ENCODE peak calls at places on chromosomes 7 and 10, in six cellular contexts. One of them, this sample, is unnamed.
A peak's percentile ranks its signal among the peaks of the same experiment; 100 is the strongest.

GRCh38 chr7:135664046-135664589 is 1.8 kb downstream of the STMP1 start:
- DNase-seq in H9: no peak
- DNase-seq in CD8-positive, alpha-beta T cell: no peak
- DNase-seq in breast epithelium: no peak
- DNase-seq in left lung: no peak
- DNase-seq in fibroblast of lung: peak; percentile 54
- DNase-seq in this sample: no peak

GRCh38 chr10:46536781-46537180 is 19.7 kb downstream of the GPRIN2 start:
- DNase-seq in H9: no peak
- DNase-seq in CD8-positive, alpha-beta T cell: no peak
- DNase-seq in breast epithelium: peak; percentile 27
- DNase-seq in left lung: peak; percentile 49
- DNase-seq in fibroblast of lung: no peak
- DNase-seq in this sample: no peak

GRCh38 chr10:102648889-102649752 is 4.8 kb downstream of the TRIM8 start:
- DNase-seq in H9: no peak
- DNase-seq in CD8-positive, alpha-beta T cell: no peak
- DNase-seq in breast epithelium: no peak
- DNase-seq in left lung: peak; percentile 83
- DNase-seq in fibroblast of lung: no peak
- DNase-seq in this sample: peak; percentile 71

GRCh38 chr7:82156168-82156567 is 287.4 kb downstream of the CACNA2D1 start:
- DNase-seq in H9: no peak
- DNase-seq in CD8-positive, alpha-beta T cell: no peak
- DNase-seq in breast epithelium: no peak
- DNase-seq in left lung: no peak
- DNase-seq in fibroblast of lung: no peak
- DNase-seq in this sample: no peak

GRCh38 chr7:83581667-83582435 is 67.1 kb downstream of the SEMA3E start:
- DNase-seq in H9: no peak
- DNase-seq in CD8-positive, alpha-beta T cell: no peak
- DNase-seq in breast epithelium: no peak
- DNase-seq in left lung: no peak
- DNase-seq in fibroblast of lung: no peak
- DNase-seq in this sample: no peak

GRCh38 chr7:95334434-95334833 is 10.1 kb upstream of the PON1 start:
- DNase-seq in H9: no peak
- DNase-seq in CD8-positive, alpha-beta T cell: no peak
- DNase-seq in breast epithelium: no peak
- DNase-seq in left lung: no peak
- DNase-seq in fibroblast of lung: peak; percentile 42
- DNase-seq in this sample: no peak

GRCh38 chr10:133225707-133226191 is 4.3 kb upstream of the UTF1 start:
- DNase-seq in H9: no peak
- DNase-seq in CD8-positive, alpha-beta T cell: no peak
- DNase-seq in breast epithelium: no peak
- DNase-seq in left lung: no peak
- DNase-seq in fibroblast of lung: peak; percentile 3
- DNase-seq in this sample: no peak

GRCh38 chr7:1675036-1675671 is 5.1 kb downstream of the ELFN1 start:
- DNase-seq in H9: peak; percentile 25
- DNase-seq in CD8-positive, alpha-beta T cell: no peak
- DNase-seq in breast epithelium: peak; percentile 41
- DNase-seq in left lung: peak; percentile 76
- DNase-seq in fibroblast of lung: no peak
- DNase-seq in this sample: no peak

GRCh38 chr10:96400465-96400864 is 41.7 kb upstream of the OPALIN start:
- DNase-seq in H9: no peak
- DNase-seq in CD8-positive, alpha-beta T cell: no peak
- DNase-seq in breast epithelium: no peak
- DNase-seq in left lung: no peak
- DNase-seq in fibroblast of lung: no peak
- DNase-seq in this sample: no peak

GRCh38 chr7:111842489-111842888 is 280.2 kb upstream of the IMMP2L start:
- DNase-seq in H9: no peak
- DNase-seq in CD8-positive, alpha-beta T cell: no peak
- DNase-seq in breast epithelium: no peak
- DNase-seq in left lung: no peak
- DNase-seq in fibroblast of lung: no peak
- DNase-seq in this sample: no peak

GRCh38 chr10:29692121-29692539 is 57.4 kb upstream of the SVIL start:
- DNase-seq in H9: no peak
- DNase-seq in CD8-positive, alpha-beta T cell: no peak
- DNase-seq in breast epithelium: no peak
- DNase-seq in left lung: no peak
- DNase-seq in fibroblast of lung: peak; percentile 64
- DNase-seq in this sample: no peak

GRCh38 chr7:135260930-135261721 is 27.5 kb downstream of the STRA8 start:
- DNase-seq in H9: peak; percentile 14
- DNase-seq in CD8-positive, alpha-beta T cell: no peak
- DNase-seq in breast epithelium: peak; percentile 14
- DNase-seq in left lung: no peak
- DNase-seq in fibroblast of lung: peak; percentile 9
- DNase-seq in this sample: no peak

GRCh38 chr10:103921750-103922195 is 3.8 kb upstream of the STN1 start:
- DNase-seq in H9: peak; percentile 63
- DNase-seq in CD8-positive, alpha-beta T cell: no peak
- DNase-seq in breast epithelium: no peak
- DNase-seq in left lung: no peak
- DNase-seq in fibroblast of lung: peak; percentile 18
- DNase-seq in this sample: peak; percentile 59

GRCh38 chr10:75247797-75248196 is 12.0 kb upstream of the COMTD1 start:
- DNase-seq in H9: no peak
- DNase-seq in CD8-positive, alpha-beta T cell: no peak
- DNase-seq in breast epithelium: no peak
- DNase-seq in left lung: no peak
- DNase-seq in fibroblast of lung: no peak
- DNase-seq in this sample: no peak

GRCh38 chr10:70478191-70479160 is at the start of gene PALD1:
- DNase-seq in H9: peak; percentile 80
- DNase-seq in CD8-positive, alpha-beta T cell: no peak
- DNase-seq in breast epithelium: no peak
- DNase-seq in left lung: peak; percentile 85
- DNase-seq in fibroblast of lung: peak; percentile 58
- DNase-seq in this sample: peak; percentile 61

GRCh38 chr10:11433657-11434056 is 177.8 kb downstream of the USP6NL start:
- DNase-seq in H9: peak; percentile 36
- DNase-seq in CD8-positive, alpha-beta T cell: no peak
- DNase-seq in breast epithelium: no peak
- DNase-seq in left lung: no peak
- DNase-seq in fibroblast of lung: no peak
- DNase-seq in this sample: no peak

GRCh38 chr7:152336754-152337368 is 98.9 kb downstream of the KMT2C start:
- DNase-seq in H9: peak; percentile 38
- DNase-seq in CD8-positive, alpha-beta T cell: peak; percentile 4
- DNase-seq in breast epithelium: no peak
- DNase-seq in left lung: no peak
- DNase-seq in fibroblast of lung: peak; percentile 45
- DNase-seq in this sample: peak; percentile 22

GRCh38 chr10:59880019-59880717 is 26.2 kb downstream of the CCDC6 start:
- DNase-seq in H9: no peak
- DNase-seq in CD8-positive, alpha-beta T cell: no peak
- DNase-seq in breast epithelium: no peak
- DNase-seq in left lung: no peak
- DNase-seq in fibroblast of lung: no peak
- DNase-seq in this sample: no peak

GRCh38 chr10:28300027-28300426 is 2.8 kb downstream of the MPP7 start:
- DNase-seq in H9: no peak
- DNase-seq in CD8-positive, alpha-beta T cell: no peak
- DNase-seq in breast epithelium: no peak
- DNase-seq in left lung: no peak
- DNase-seq in fibroblast of lung: no peak
- DNase-seq in this sample: no peak

GRCh38 chr10:49571419-49571818 is 32.5 kb upstream of the ERCC6 start:
- DNase-seq in H9: no peak
- DNase-seq in CD8-positive, alpha-beta T cell: no peak
- DNase-seq in breast epithelium: no peak
- DNase-seq in left lung: no peak
- DNase-seq in fibroblast of lung: peak; percentile 69
- DNase-seq in this sample: no peak

GRCh38 chr10:42874713-42875387 is 92.3 kb downstream of the BMS1 start:
- DNase-seq in H9: no peak
- DNase-seq in CD8-positive, alpha-beta T cell: no peak
- DNase-seq in breast epithelium: no peak
- DNase-seq in left lung: peak; percentile 64
- DNase-seq in fibroblast of lung: no peak
- DNase-seq in this sample: no peak

GRCh38 chr7:129713544-129713943 is 102.0 kb downstream of the NRF1 start:
- DNase-seq in H9: no peak
- DNase-seq in CD8-positive, alpha-beta T cell: no peak
- DNase-seq in breast epithelium: no peak
- DNase-seq in left lung: no peak
- DNase-seq in fibroblast of lung: no peak
- DNase-seq in this sample: no peak

GRCh38 chr10:102409604-102410426 is 8.8 kb downstream of the PSD start:
- DNase-seq in H9: peak; percentile 38
- DNase-seq in CD8-positive, alpha-beta T cell: no peak
- DNase-seq in breast epithelium: no peak
- DNase-seq in left lung: no peak
- DNase-seq in fibroblast of lung: no peak
- DNase-seq in this sample: no peak

GRCh38 chr10:77511498-77512218 is 126.0 kb downstream of the KCNMA1 start:
- DNase-seq in H9: no peak
- DNase-seq in CD8-positive, alpha-beta T cell: no peak
- DNase-seq in breast epithelium: no peak
- DNase-seq in left lung: no peak
- DNase-seq in fibroblast of lung: no peak
- DNase-seq in this sample: no peak

GRCh38 chr10:26448706-26449435 is 10.7 kb downstream of the APBB1IP start:
- DNase-seq in H9: no peak
- DNase-seq in CD8-positive, alpha-beta T cell: peak; percentile 62
- DNase-seq in breast epithelium: no peak
- DNase-seq in left lung: no peak
- DNase-seq in fibroblast of lung: no peak
- DNase-seq in this sample: peak; percentile 89

GRCh38 chr7:14806886-14807285 is 95.7 kb downstream of the DGKB start:
- DNase-seq in H9: no peak
- DNase-seq in CD8-positive, alpha-beta T cell: no peak
- DNase-seq in breast epithelium: no peak
- DNase-seq in left lung: no peak
- DNase-seq in fibroblast of lung: peak; percentile 55
- DNase-seq in this sample: no peak

GRCh38 chr10:125064681-125065492 is 95.5 kb downstream of the CTBP2 start:
- DNase-seq in H9: no peak
- DNase-seq in CD8-positive, alpha-beta T cell: peak; percentile 4
- DNase-seq in breast epithelium: no peak
- DNase-seq in left lung: peak; percentile 43
- DNase-seq in fibroblast of lung: peak; percentile 91
- DNase-seq in this sample: no peak

DNA sequence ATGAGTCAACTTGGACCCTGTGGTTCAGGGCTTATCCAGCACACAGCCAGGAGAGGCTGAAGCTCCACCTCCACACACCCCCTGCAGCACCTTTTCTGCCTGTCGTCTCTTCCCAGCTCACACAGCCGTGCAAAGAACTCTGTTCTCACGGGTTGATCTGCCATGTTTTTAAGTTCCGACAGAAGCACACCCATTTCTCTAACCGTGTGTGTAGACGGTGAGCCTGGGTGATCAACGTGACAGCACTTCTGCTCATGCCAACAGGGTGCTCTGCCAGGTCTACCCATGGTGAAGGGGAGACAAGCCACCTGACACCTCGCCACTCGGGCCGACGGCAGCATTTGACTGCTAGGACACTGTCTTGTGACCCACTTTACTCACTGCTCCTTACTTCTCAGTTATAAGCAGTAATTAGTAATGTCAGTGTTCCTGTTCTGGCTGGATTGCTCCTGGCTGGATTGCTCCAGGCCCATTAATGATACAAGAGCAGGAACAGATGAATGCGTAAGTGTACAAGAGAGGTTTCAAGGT is 90.5 kb downstream of the RNF216 start:
- DNase-seq in H9: no peak
- DNase-seq in CD8-positive, alpha-beta T cell: no peak
- DNase-seq in breast epithelium: no peak
- DNase-seq in left lung: no peak
- DNase-seq in fibroblast of lung: peak; percentile 40
- DNase-seq in this sample: no peak
- H3K4me1 ChIP-seq in H9: no peaks in the 10 kb centered on the region
- H3K4me1 ChIP-seq in CD8-positive, alpha-beta T cell: peaks cover 93% of the 10 kb centered on the region
- H3K4me1 ChIP-seq in breast epithelium: peaks cover 43% of the 10 kb centered on the region
- H3K4me1 ChIP-seq in left lung: peaks cover 79% of the 10 kb centered on the region
- H3K4me1 ChIP-seq in fibroblast of lung: peaks cover 59% of the 10 kb centered on the region
- H3K4me1 ChIP-seq in this sample: peaks cover 11% of the 10 kb centered on the region

DNA sequence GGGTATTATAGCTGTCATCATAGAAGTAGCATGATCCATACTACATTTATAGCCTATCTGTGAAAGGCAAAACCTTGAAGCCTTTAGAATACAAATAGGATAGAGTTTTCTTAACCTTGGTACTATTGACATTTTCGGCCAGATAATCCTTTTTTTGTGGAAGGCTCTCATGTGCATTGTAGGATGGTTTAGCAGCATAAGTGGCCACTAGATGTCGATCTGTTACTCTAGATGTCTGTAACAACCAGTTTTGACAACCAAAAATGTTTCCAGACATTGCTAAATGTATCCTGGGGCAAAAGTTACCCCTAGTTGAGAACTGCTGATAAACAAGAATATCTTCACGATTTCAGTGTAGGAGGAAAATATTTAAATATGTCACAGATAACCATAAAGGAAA is 319.4 kb upstream of the GALNT17 start:
- DNase-seq in H9: no peak
- DNase-seq in CD8-positive, alpha-beta T cell: no peak
- DNase-seq in breast epithelium: no peak
- DNase-seq in left lung: no peak
- DNase-seq in fibroblast of lung: no peak
- DNase-seq in this sample: no peak
- TF ChIP-seq CTCF in H9: peak; percentile 77
- TF ChIP-seq CTCF in CD8-positive, alpha-beta T cell: no peak
- TF ChIP-seq CTCF in breast epithelium: no peak
- TF ChIP-seq CTCF in left lung: peak; percentile 11
- TF ChIP-seq CTCF in fibroblast of lung: peak; percentile 19
- TF ChIP-seq CTCF in this sample: no peak

GRCh38 chr7:148031816-148032215 is 558.8 kb upstream of the C7orf33 start:
- DNase-seq in H9: no peak
- DNase-seq in CD8-positive, alpha-beta T cell: no peak
- DNase-seq in breast epithelium: no peak
- DNase-seq in left lung: no peak
- DNase-seq in fibroblast of lung: no peak
- DNase-seq in this sample: no peak
- H3K4me1 ChIP-seq in H9: no peaks in the 10 kb centered on the region
- H3K4me1 ChIP-seq in CD8-positive, alpha-beta T cell: no peaks in the 10 kb centered on the region
- H3K4me1 ChIP-seq in breast epithelium: no peaks in the 10 kb centered on the region
- H3K4me1 ChIP-seq in left lung: no peaks in the 10 kb centered on the region
- H3K4me1 ChIP-seq in fibroblast of lung: no peaks in the 10 kb centered on the region
- H3K4me1 ChIP-seq in this sample: no peaks in the 10 kb centered on the region

DNA sequence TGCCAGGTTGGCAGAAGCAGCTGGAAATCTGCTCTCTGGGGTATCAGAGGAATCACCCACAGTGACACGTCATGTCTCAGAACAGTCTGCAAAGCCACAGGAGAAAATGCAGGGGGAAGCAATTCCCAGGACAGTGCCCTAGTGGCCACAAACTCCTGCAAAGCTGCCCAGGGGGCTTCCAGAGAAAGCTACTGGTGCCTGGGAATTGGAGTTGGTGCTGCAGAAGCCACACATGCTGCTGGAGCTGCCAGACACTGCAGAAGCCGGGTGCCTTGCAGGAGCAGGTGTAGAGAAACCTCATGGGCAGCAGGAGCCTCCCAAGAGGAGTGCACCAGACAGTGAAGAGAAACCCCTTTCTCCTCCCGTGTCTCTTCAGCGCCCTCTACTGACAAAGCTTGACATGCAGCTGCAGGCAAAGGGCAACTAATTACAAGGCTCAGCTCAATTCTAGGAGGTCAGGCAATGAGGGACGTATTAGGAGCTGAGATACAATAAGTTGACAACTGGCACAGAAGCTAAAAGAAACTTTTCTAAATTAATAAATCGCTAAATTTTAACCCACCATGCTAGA is 30.2 kb upstream of the NUB1 start:
- DNase-seq in H9: peak; percentile 42
- DNase-seq in CD8-positive, alpha-beta T cell: no peak
- DNase-seq in breast epithelium: no peak
- DNase-seq in left lung: no peak
- DNase-seq in fibroblast of lung: no peak
- DNase-seq in this sample: no peak
- TF ChIP-seq CTCF in H9: peak; percentile 56
- TF ChIP-seq CTCF in CD8-positive, alpha-beta T cell: no peak
- TF ChIP-seq CTCF in breast epithelium: no peak
- TF ChIP-seq CTCF in left lung: no peak
- TF ChIP-seq CTCF in fibroblast of lung: peak; percentile 22
- TF ChIP-seq CTCF in this sample: no peak